ENCODE peak calls at places on chromosomes 2 and 18, in five cellular contexts. R is upper lobe of left lung; P is naive thymus-derived CD4-positive, alpha-beta T cell; K is AG04450; J is astrocyte. S is an unnamed sample.
A peak's percentile ranks its signal among the peaks of the same experiment; 100 is the strongest.

GRCh38 chr2:117703868-117704267 is 110.6 kb upstream of the DDX18 start:
- DNase-seq in K (no peak), P (no peak), R (no peak), J (no peak), S (no peak)

GRCh38 chr2:55133467-55134315 is 83.4 kb upstream of the RTN4 start:
- DNase-seq in R (peak; percentile 63), J (peak; percentile 92), P (peak; percentile 41), K (peak; percentile 89), S (no peak)

GRCh38 chr2:63742592-63742991 is 99.1 kb upstream of the UGP2 start:
- DNase-seq in K (no peak), R (no peak), J (no peak), P (no peak), S (no peak)

GRCh38 chr2:42096869-42097591 is 49.2 kb downstream of the PKDCC start:
- DNase-seq in R (no peak), J (no peak), K (no peak), P (no peak), S (no peak)

GRCh38 chr18:79574938-79575525 is 104.6 kb upstream of the CTDP1 start:
- DNase-seq in P (no peak), R (peak; percentile 10), K (no peak), J (no peak), S (no peak)

GRCh38 chr2:107607054-107607453 is 219.6 kb upstream of the RGPD4 start:
- DNase-seq in J (no peak), K (no peak), R (no peak), P (no peak), S (no peak)

GRCh38 chr2:215540646-215541045 is 104.8 kb upstream of the FN1 start:
- DNase-seq in K (peak; percentile 82), P (no peak), J (peak; percentile 94), R (no peak), S (no peak)

GRCh38 chr2:236971131-236971850 is 114.4 kb upstream of the COPS8 start:
- DNase-seq in P (no peak), J (no peak), R (peak; percentile 83), K (no peak), S (no peak)

GRCh38 chr2:19574788-19575260 is 216.4 kb upstream of the OSR1 start:
- DNase-seq in K (peak; percentile 67), R (no peak), P (no peak), J (peak; percentile 91), S (no peak)

GRCh38 chr2:20229322-20230201 is 4.6 kb upstream of the SDC1 start:
- DNase-seq in R (no peak), P (no peak), K (no peak), J (no peak), S (no peak)

GRCh38 chr2:99880148-99880983 is 262.0 kb downstream of the AFF3 start:
- DNase-seq in P (no peak), K (peak; percentile 85), J (peak; percentile 95), R (no peak), S (peak; percentile 24)

GRCh38 chr2:149192425-149192824 is 138.0 kb upstream of the LYPD6 start:
- DNase-seq in P (no peak), K (no peak), J (peak; percentile 17), R (no peak), S (no peak)

GRCh38 chr2:120783371-120783791 is 47.7 kb downstream of the GLI2 start:
- DNase-seq in R (no peak), K (no peak), P (no peak), J (peak; percentile 83), S (no peak)

GRCh38 chr2:18998492-18998891 is 359.9 kb downstream of the OSR1 start:
- DNase-seq in J (no peak), P (no peak), K (no peak), R (no peak), S (no peak)

GRCh38 chr2:10533811-10534321 is 85.7 kb upstream of the ODC1 start:
- DNase-seq in J (peak; percentile 66), P (no peak), K (no peak), R (peak; percentile 24), S (no peak)

GRCh38 chr2:157793053-157793612 is 83.0 kb downstream of the ACVR1 start:
- DNase-seq in K (no peak), P (no peak), R (no peak), J (no peak), S (no peak)

GRCh38 chr18:77065221-77065981 is 67.2 kb downstream of the MBP start:
- DNase-seq in K (peak; percentile 70), P (no peak), R (peak; percentile 75), J (peak; percentile 90), S (no peak)

GRCh38 chr2:31467426-31467825 is 52.9 kb upstream of the XDH start:
- DNase-seq in K (no peak), J (no peak), R (no peak), P (no peak), S (peak; percentile 48)

GRCh38 chr2:150520088-150520487 is 32.6 kb upstream of the RND3 start:
- DNase-seq in J (no peak), P (no peak), K (no peak), R (no peak), S (peak; percentile 75)

GRCh38 chr2:854460-854859 is 96.2 kb upstream of the SNTG2 start:
- DNase-seq in R (no peak), P (peak; percentile 25), K (no peak), J (no peak), S (no peak)

GRCh38 chr2:203740741-203741363 is 34.4 kb downstream of the CD28 start:
- DNase-seq in K (no peak), P (no peak), J (peak; percentile 73), R (no peak), S (no peak)

GRCh38 chr2:227517724-227518123 is 45.8 kb downstream of the AGFG1 start:
- DNase-seq in J (no peak), R (no peak), P (no peak), K (no peak), S (no peak)

GRCh38 chr2:43129676-43130547 is 96.5 kb downstream of the ZFP36L2 start:
- DNase-seq in K (no peak), R (peak; percentile 80), J (peak; percentile 60), P (peak; percentile 38), S (no peak)

GRCh38 chr2:43127941-43128561 is 98.4 kb downstream of the ZFP36L2 start:
- DNase-seq in K (no peak), R (no peak), J (no peak), P (no peak), S (no peak)

GRCh38 chr2:43130548-43130875 is 95.9 kb downstream of the ZFP36L2 start:
- DNase-seq in R (no peak), J (no peak), P (no peak), K (no peak), S (no peak)

GRCh38 chr2:43127208-43127940 is 99.0 kb downstream of the ZFP36L2 start:
- DNase-seq in K (no peak), P (peak; percentile 94), R (peak; percentile 88), J (no peak), S (no peak)

DNA sequence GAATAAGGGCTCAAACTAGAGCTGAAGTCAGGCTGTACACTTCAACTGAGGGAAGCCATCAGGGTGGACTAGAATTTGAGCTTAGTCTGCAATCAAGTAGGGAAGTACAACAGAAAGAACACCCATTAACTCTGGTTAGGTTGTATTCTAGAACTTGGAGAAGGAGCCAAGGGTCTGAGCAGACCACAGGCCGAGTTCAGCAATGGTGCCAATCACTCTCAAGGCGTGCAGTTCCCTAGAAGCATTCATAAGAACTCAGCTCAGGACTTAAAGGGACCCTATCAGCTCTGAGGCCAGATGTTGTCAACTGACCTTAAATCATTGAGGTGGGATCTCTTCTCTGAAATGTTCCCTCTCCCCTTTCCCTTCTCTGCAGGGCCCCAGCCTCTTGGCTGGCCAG is 97.2 kb downstream of the ZFP36L2 start:
- DNase-seq in R (no peak), J (no peak), P (no peak), K (no peak), S (no peak)
- H3K27ac ChIP-seq in R (peak overlapping the region; percentile 87), J (no peak overlapping the region), P (peak overlapping the region; percentile 96), K (no peak overlapping the region), S (no peak overlapping the region)

DNA sequence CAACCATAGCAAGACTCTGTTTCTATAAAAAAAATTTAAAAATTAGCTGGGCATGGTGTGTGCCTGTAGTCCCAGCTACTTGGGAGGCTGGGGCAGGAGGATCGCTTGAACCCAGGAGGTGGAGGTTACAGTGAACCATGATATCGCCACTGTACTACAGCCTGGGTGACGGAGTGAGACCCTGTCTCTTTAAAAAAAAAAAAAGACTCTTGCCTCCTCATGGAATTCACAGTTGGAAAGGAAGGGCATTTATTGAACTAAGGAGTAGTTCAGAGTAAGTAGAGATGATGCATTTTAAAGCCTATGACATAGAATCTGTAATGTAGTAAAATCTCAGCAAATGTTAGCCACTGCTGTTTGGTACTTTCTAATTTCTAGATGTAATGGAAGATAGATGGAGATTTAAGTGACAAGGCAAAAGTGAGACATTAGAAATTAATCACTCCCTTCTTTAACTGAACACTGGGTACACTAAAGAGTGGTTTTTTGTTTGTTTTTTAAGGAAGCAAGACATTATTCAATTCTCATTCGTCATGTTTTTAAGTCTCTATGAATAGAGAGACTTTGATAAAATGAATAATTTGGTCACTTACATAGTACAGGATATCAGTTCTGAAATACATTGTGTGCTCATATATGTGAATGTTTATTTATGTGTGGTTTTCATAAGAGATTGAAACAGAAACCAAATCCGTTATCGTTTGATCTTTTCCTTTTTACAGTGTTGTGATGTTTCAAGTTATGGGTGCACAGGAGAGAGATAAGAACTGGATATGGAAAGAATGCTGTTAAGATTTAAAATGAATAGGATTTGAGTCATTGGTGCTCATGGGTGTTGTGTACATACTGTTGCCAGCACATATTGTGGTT is 186.1 kb upstream of the STON1 start:
- DNase-seq in K (peak; percentile 55), P (no peak), J (peak; percentile 96), R (no peak), S (peak; percentile 70)
- H3K27ac ChIP-seq in K (no peak overlapping the region), P (peak overlapping the region; percentile 36), J (peak overlapping the region; percentile 57), R (peak overlapping the region; percentile 39), S (peak overlapping the region; percentile 65)

DNA sequence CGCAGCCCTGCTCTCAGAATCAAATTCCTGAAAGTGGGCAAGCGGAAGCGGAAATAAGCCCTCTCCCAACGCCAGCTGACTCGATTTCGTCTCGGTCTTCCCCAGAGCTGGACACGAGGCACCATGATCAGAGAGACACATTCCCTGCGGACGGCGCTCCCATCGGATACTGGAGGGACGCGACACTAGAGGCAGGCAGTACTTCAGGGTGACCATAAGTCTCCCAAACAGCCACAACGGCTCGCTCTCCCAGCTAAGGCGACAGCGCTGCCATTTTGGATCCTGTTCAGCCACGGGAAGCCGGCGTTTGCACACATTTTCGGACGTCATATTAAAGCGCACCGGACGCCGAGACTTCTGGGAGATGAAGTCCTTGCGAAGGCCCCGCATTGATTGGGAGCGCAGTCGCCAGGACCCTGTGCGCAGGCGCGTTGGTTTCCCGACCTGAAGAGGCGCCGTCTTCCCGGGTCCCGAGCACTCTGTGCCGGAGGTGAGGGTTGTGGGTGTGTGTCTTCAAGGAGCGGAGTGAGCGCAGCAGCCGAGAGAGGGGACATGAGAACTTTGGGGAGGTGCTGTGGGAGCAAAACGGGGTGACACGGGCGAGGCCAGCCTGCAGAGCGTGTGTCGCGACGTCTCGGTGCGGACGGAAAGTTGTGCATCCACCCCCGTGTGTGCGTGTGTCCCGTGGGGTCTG is at the start of gene ZNF2:
- DNase-seq in R (peak; percentile 98), J (peak; percentile 96), P (peak; percentile 95), K (peak; percentile 94), S (peak; percentile 88)
- H3K27ac ChIP-seq in R (peak within 1 kb of the TSS; percentile 93), J (peak within 1 kb of the TSS; percentile 98), P (peak within 1 kb of the TSS; percentile 82), K (peak within 1 kb of the TSS; percentile 88), S (peak within 1 kb of the TSS; percentile 83)

DNA sequence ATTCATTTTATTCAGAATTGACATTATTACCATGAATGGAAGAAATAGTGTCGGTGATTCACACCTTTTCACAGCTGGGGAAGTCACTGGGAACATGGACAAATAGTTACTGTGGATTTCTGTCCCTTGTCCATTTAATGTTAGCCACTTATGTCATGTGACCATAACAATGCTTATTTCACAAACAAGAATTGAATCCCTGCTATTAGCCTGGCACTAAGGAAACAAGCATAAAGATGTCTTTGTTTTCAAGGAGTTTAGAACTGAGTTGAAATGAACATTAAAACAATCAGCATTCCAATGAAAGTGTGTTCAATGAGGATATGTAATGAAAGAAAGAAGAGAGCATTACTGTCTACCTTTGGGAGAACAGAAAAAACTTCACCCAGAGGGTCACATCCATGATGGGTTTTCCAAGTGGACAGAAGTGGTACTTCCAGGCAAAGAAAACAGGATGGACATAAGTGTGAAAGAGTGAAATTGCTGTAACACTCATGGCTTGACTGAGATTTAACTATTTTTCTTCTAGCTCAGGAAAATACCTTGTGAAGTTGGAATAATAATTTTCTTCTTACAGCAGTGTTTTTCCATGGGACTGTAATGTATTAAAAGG is 324.5 kb upstream of the UBE2E3 start:
- DNase-seq in P (no peak), R (no peak), K (no peak), J (no peak), S (no peak)
- H3K27ac ChIP-seq in P (no peak overlapping the region), R (no peak overlapping the region), K (no peak overlapping the region), J (peak overlapping the region; percentile 59), S (peak overlapping the region; percentile 55)